ENCODE peak calls at places on chromosomes 6 and 20, in nine cellular contexts. G is activated T-helper 1 cell treated with anti-CD3 and anti-CD28 coated beads, Interleukin-2, amount 50 U/mL, for 16 hours; V is CD8-positive, alpha-beta T cell; T is AG08395; I is anterior cingulate cortex; L is stimulated activated CD4-positive, alpha-beta T cell treated with anti-CD3 and anti-CD28 coated beads, Interleukin-1b, Interleukin-23, amount 100 ng/mL, for 24 hours; J is foreskin fibroblast; X is iris pigment epithelial cell; U is stimulated activated CD8-positive, alpha-beta memory T cell treated with anti-CD3 and anti-CD28 coated beads, Interleukin-15, amount 100 ng/mL, for 1 hour. F is an unnamed sample.
A peak's percentile ranks its signal among the peaks of the same experiment; 100 is the strongest.

GRCh38 chr6:157323114-157323923 is at the start of gene TMEM242:
- DNase-seq in G (peak; percentile 84), V (peak; percentile 87), T (peak; percentile 91), I (no peak), L (peak; percentile 65), J (peak; percentile 94), X (peak; percentile 96), U (peak; percentile 82), F (peak; percentile 96)

GRCh38 chr6:41040101-41040910 is 1.3 kb upstream of the UNC5CL start:
- DNase-seq in G (no peak), V (no peak), T (peak; percentile 26), I (no peak), L (no peak), J (no peak), X (peak; percentile 18), U (no peak), F (no peak)

GRCh38 chr20:58978351-58979190 is 2.5 kb upstream of the NELFCD start:
- DNase-seq in G (no peak), V (no peak), T (no peak), I (no peak), L (no peak), J (no peak), X (no peak), U (no peak), F (no peak)

GRCh38 chr6:34460796-34461507 is 4.9 kb upstream of the PACSIN1 start:
- DNase-seq in G (no peak), V (no peak), T (no peak), I (no peak), L (no peak), J (no peak), X (no peak), U (no peak), F (no peak)

GRCh38 chr6:16868968-16869367 is 107.7 kb upstream of the ATXN1 start:
- DNase-seq in G (no peak), V (no peak), T (no peak), I (no peak), L (no peak), J (no peak), X (no peak), U (no peak), F (no peak)

GRCh38 chr20:5008743-5009142 is 7.4 kb upstream of the SLC23A2 start:
- DNase-seq in G (no peak), V (no peak), T (no peak), I (no peak), L (no peak), J (no peak), X (no peak), U (no peak), F (no peak)

GRCh38 chr6:119445666-119446622 is 96.4 kb upstream of the MAN1A1 start:
- DNase-seq in G (no peak), V (no peak), T (peak; percentile 45), I (no peak), L (no peak), J (peak; percentile 43), X (peak; percentile 70), U (no peak), F (peak; percentile 58)

GRCh38 chr6:35176625-35177024 is 35.5 kb upstream of the TCP11 start:
- DNase-seq in G (no peak), V (no peak), T (no peak), I (no peak), L (no peak), J (no peak), X (no peak), U (no peak), F (no peak)

GRCh38 chr20:43191946-43192847 is 2.5 kb upstream of the PTPRT start:
- DNase-seq in G (no peak), V (no peak), T (peak; percentile 30), I (no peak), L (no peak), J (no peak), X (peak; percentile 16), U (no peak), F (peak; percentile 49)

F was measured in GM03348.